ENCODE peak calls at places on chromosomes 5 and 9, in seven cellular contexts. J, F, G, Q, E, Z and S are unnamed samples.

GRCh38 chr9:21234153-21234687 is 5.6 kb downstream of the IFNA14 start:
- DNase-seq in J (no peak), E (no peak), G (no peak), Z (no peak), Q (peak), F (no peak), S (no peak)

GRCh38 chr5:74040065-74040551 is 414.1 kb downstream of the ARHGEF28 start:
- DNase-seq in Q (no peak), G (no peak), J (no peak), F (no peak), Z (no peak), E (no peak), S (peak)

GRCh38 chr9:15249042-15249818 is 57.8 kb downstream of the TTC39B start:
- DNase-seq in J (no peak), Z (no peak), E (no peak), F (peak), Q (no peak), G (peak), S (peak)

GRCh38 chr5:172173771-172174170 is 14.3 kb downstream of the STK10 start:
- DNase-seq in E (no peak), F (no peak), Z (no peak), G (no peak), Q (peak), J (peak), S (peak)

GRCh38 chr5:80033513-80033912 is 1.6 kb upstream of the THBS4 start:
- DNase-seq in F (no peak), Z (no peak), Q (no peak), E (no peak), G (no peak), J (no peak), S (no peak)

GRCh38 chr9:83489961-83490360 is 48.2 kb downstream of the FRMD3 start:
- DNase-seq in Z (no peak), F (no peak), E (no peak), G (no peak), J (no peak), Q (no peak), S (no peak)

GRCh38 chr5:135154197-135154596 is 120.2 kb upstream of the PITX1 start:
- DNase-seq in G (no peak), Z (no peak), F (peak), J (no peak), Q (no peak), E (no peak), S (peak)

GRCh38 chr5:151139015-151139414 is 18.6 kb downstream of the ANXA6 start:
- DNase-seq in J (no peak), G (no peak), Z (no peak), Q (no peak), E (no peak), F (no peak), S (no peak)

GRCh38 chr5:61675015-61675692 is 343.1 kb downstream of the ZSWIM6 start:
- DNase-seq in Q (no peak), Z (no peak), G (no peak), F (peak), E (no peak), J (no peak), S (no peak)

GRCh38 chr5:172553838-172554344 is 87.2 kb upstream of the NEURL1B start:
- DNase-seq in Q (peak), F (peak), J (no peak), Z (peak), E (no peak), G (no peak), S (no peak)

GRCh38 chr5:6719417-6719816 is 6.2 kb downstream of the TENT4A start:
- DNase-seq in E (peak), Q (no peak), Z (no peak), J (no peak), F (no peak), G (no peak), S (no peak)

GRCh38 chr5:142280066-142281011 is 44.5 kb downstream of the SPRY4 start:
- DNase-seq in G (no peak), F (peak), Z (peak), E (no peak), J (peak), Q (peak), S (peak)
- H3K4me3 ChIP-seq in G (no peak), F (no peak), Z (peak), E (no peak), J (no peak), Q (no peak), S (no peak)

DNA sequence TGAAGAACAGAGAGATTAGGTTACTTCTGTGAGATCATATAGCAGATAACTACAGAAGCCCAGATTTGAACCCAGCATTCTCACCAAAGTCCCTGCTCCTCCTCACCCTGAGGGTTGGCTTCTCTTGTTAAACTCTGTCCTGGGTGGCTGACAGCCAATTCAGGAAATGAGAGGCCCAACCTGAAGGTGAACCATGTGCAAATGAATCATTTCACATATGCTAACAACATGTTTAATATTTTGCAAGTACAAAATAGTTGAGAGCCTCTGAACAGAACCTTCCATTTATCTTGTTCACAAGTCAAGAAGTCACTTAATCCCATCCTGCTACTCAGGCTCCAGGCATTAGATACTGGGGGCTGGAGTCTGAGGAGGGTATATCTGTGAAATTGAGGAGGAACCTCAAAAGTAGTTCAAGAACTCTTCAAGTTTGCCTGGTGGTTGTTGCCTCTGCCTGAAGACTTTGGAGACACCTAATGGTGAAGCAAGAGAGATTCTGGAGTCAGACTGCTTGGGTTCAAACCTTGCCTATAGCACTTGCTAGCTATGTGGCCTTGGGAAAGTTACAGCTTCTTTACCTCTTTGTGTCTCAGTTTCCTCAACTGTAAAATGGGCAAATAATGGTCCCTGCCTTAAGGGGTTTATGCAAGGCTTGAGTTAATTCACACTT is 564.0 kb downstream of the PSAT1 start:
- DNase-seq in J (no peak), Z (no peak), F (no peak), E (no peak), Q (no peak), G (peak), S (peak)
- TF ChIP-seq CTCF in J (no peak), Z (no peak), F (peak), E (no peak), Q (no peak), G (peak), S (peak)

GRCh38 chr5:66551920-66552319 is 44.3 kb upstream of the MAST4 start:
- DNase-seq in Z (no peak), Q (no peak), G (no peak), E (no peak), F (no peak), J (no peak), S (no peak)
- H3K4me3 ChIP-seq in Z (no peak), Q (no peak), G (no peak), E (no peak), F (no peak), J (no peak), S (no peak)

GRCh38 chr9:17833846-17834245 is 255.0 kb downstream of the SH3GL2 start:
- DNase-seq in E (no peak), Z (no peak), G (no peak), F (no peak), J (no peak), Q (no peak), S (no peak)

GRCh38 chr9:17843236-17843635 is 264.4 kb downstream of the SH3GL2 start:
- DNase-seq in Q (no peak), F (no peak), Z (no peak), G (no peak), J (no peak), E (no peak), S (no peak)

GRCh38 chr9:17832812-17833211 is 253.9 kb downstream of the SH3GL2 start:
- DNase-seq in G (no peak), Q (no peak), J (no peak), F (no peak), Z (no peak), E (no peak), S (no peak)

GRCh38 chr9:17839744-17840143 is 260.9 kb downstream of the SH3GL2 start:
- DNase-seq in Q (no peak), Z (no peak), F (no peak), E (no peak), G (no peak), J (no peak), S (no peak)

DNA sequence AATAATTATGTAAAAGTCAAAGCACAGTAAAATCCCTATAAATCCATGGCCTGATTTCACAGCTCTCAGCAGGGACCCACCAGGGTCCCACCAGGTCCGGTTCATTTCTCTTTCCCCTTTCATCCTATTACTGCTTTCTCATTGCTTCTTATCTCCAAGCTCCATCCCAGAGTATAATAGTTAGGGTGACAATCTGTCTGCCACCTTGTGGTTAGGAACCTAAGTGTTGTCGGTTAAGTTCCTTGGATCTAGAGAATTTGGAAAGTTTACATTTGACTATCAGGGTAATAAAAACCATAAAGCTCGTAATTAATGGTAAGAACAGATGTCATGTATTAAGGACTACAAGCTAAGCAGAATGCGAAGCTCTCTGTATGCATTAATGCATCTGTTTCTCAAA is 259.1 kb downstream of the SH3GL2 start:
- DNase-seq in Z (no peak), E (no peak), F (no peak), G (no peak), Q (no peak), J (no peak), S (peak)
- TF ChIP-seq CTCF in Z (no peak), E (no peak), F (peak), G (peak), Q (no peak), J (no peak), S (no peak)

DNA sequence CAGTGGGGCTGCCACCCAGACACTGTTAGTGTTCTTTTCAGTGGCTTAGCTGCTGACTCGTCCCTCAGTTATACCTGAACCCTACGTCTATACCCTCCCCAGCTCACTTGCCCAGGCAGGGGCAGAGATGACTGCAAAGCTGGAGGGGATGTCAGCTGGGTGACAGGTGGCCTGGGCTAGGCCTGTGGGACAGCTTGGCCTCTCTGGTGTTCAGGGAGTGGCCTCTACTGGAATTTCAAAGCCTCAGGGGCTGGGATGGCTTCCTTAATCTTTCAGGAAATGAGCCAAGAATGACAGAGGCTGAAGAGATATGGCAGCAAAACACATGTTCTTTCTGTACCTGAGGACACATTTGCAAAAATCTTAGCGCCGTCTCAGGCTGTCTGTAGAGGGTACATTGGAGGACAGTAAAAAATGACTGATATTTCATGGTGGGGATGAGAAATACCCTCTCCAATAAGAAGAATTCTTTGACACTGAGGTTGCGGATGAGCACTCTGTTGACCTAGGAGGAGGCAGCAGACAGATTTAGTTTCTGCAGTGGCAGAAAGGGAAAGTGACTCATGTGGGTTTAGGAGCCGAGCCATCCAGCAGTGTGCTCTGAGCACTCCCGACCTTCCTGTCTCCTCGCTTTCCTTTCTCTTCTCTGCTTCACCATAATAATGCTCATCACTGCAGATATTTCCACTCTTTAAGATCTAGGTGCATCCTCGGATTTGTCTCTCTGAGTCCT is 54.4 kb downstream of the ENTREP1 start:
- DNase-seq in Q (no peak), Z (no peak), G (no peak), J (peak), E (no peak), F (no peak), S (peak)
- H3K4me3 ChIP-seq in Q (no peak), Z (peak), G (no peak), J (peak), E (no peak), F (no peak), S (no peak)

GRCh38 chr9:134324359-134325095 is 1.7 kb upstream of the RXRA start:
- DNase-seq in Z (peak), G (no peak), Q (peak), J (no peak), E (peak), F (no peak), S (peak)
- TF ChIP-seq CTCF in Z (no peak), G (no peak), Q (no peak), J (no peak), E (no peak), F (no peak), S (no peak)

GRCh38 chr5:77629553-77630245 is 8.8 kb downstream of the OTP start:
- DNase-seq in Z (no peak), J (peak), F (peak), G (no peak), E (no peak), Q (no peak), S (no peak)

GRCh38 chr5:77635073-77635472 is 3.4 kb downstream of the OTP start:
- DNase-seq in Q (no peak), E (no peak), J (no peak), Z (no peak), G (no peak), F (no peak), S (no peak)

GRCh38 chr5:77631166-77631582 is 7.3 kb downstream of the OTP start:
- DNase-seq in Q (no peak), G (no peak), Z (no peak), F (no peak), J (no peak), E (no peak), S (no peak)

GRCh38 chr5:77630246-77631165 is 8.0 kb downstream of the OTP start:
- DNase-seq in Q (peak), J (peak), Z (no peak), F (peak), E (peak), G (no peak), S (no peak)

GRCh38 chr5:77632526-77633268 is 5.8 kb downstream of the OTP start:
- DNase-seq in Q (no peak), Z (no peak), F (peak), J (no peak), E (no peak), G (no peak), S (no peak)
- H3K4me3 ChIP-seq in Q (no peak), Z (no peak), F (no peak), J (no peak), E (no peak), G (no peak), S (no peak)

GRCh38 chr9:126292736-126293521 is 33.7 kb upstream of the MVB12B start:
- DNase-seq in E (no peak), Z (no peak), Q (no peak), J (no peak), F (no peak), G (no peak), S (no peak)
- TF ChIP-seq CTCF in E (no peak), Z (no peak), Q (no peak), J (no peak), F (no peak), G (no peak), S (no peak)

DNA sequence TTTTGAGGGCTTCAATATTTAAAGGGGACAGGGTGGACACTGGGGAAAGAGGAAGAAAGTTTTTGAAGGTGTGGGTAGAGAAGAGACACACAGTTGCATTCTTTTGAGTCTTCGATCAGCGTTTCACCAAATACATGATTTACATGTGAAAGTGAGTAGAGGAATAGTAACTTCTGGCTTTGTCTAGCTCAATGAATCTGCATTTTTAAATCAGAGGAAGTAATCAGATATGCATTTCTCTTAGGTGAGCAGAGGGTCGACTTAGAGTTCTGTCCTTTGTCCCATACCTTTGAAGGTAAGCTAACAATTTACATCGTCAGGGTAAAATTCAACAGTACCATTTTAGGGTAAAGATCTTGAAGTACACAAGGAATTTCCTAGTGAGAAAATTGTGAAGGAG is 406.4 kb upstream of the ZNF462 start:
- DNase-seq in F (no peak), J (no peak), Q (no peak), E (no peak), Z (no peak), G (no peak), S (no peak)
- H3K4me3 ChIP-seq in F (no peak), J (no peak), Q (no peak), E (no peak), Z (no peak), G (no peak), S (no peak)

GRCh38 chr5:62719061-62719730 is 140.6 kb downstream of the LRRC70 start:
- DNase-seq in E (no peak), J (no peak), G (no peak), Z (no peak), F (no peak), Q (no peak), S (no peak)

GRCh38 chr5:62720036-62720441 is 141.4 kb downstream of the LRRC70 start:
- DNase-seq in J (peak), Q (no peak), E (no peak), Z (no peak), G (no peak), F (peak), S (peak)

GRCh38 chr5:62717211-62717927 is 138.8 kb downstream of the LRRC70 start:
- DNase-seq in J (no peak), G (no peak), Q (no peak), Z (no peak), F (peak), E (no peak), S (peak)

GRCh38 chr5:62722360-62722759 is 143.7 kb downstream of the LRRC70 start:
- DNase-seq in G (no peak), E (no peak), J (no peak), Z (no peak), F (peak), Q (no peak), S (no peak)

GRCh38 chr5:62718368-62718767 is 139.7 kb downstream of the LRRC70 start:
- DNase-seq in Z (no peak), J (no peak), G (no peak), E (no peak), F (peak), Q (no peak), S (peak)
- TF ChIP-seq CTCF in Z (no peak), J (no peak), G (no peak), E (no peak), F (peak), Q (no peak), S (no peak)